ENCODE peak calls at places on chromosome 1, in eight cellular contexts. T, J, U, X, L, M, I and D are unnamed samples.

GRCh38 chr1:202553560-202554038 is 156.7 kb downstream of the SYT2 start:
- DNase-seq in T (no peak), J (no peak), U (no peak), X (peak; percentile 42), L (no peak), M (no peak), I (peak; percentile 79), D (no peak)

GRCh38 chr1:34113887-34114286 is 51.1 kb downstream of the CSMD2 start:
- DNase-seq in T (peak; percentile 25), J (no peak), U (peak; percentile 40), X (no peak), L (no peak), M (no peak), I (peak; percentile 36), D (no peak)

GRCh38 chr1:2429780-2430591 is 17.6 kb upstream of the PEX10 start:
- DNase-seq in T (peak; percentile 48), J (no peak), U (no peak), X (no peak), L (no peak), M (no peak), I (no peak), D (no peak)

GRCh38 chr1:28246427-28246832 is 10.5 kb downstream of the ATP5IF1 start:
- DNase-seq in T (peak; percentile 93), J (no peak), U (no peak), X (no peak), L (no peak), M (no peak), I (peak; percentile 72), D (peak; percentile 43)

GRCh38 chr1:183942933-183943693 is 94.4 kb downstream of the COLGALT2 start:
- DNase-seq in T (peak; percentile 87), J (no peak), U (no peak), X (peak; percentile 38), L (no peak), M (no peak), I (peak; percentile 93), D (no peak)

GRCh38 chr1:119784127-119784781 is 15.5 kb upstream of the HMGCS2 start:
- DNase-seq in T (peak; percentile 55), J (peak; percentile 61), U (no peak), X (no peak), L (no peak), M (peak; percentile 94), I (peak; percentile 92), D (peak; percentile 80)

GRCh38 chr1:87140831-87141540 is 187.7 kb upstream of the LMO4 start:
- DNase-seq in T (peak; percentile 83), J (no peak), U (no peak), X (no peak), L (no peak), M (no peak), I (no peak), D (no peak)

GRCh38 chr1:97243973-97244560 is 522.5 kb downstream of the PTBP2 start:
- DNase-seq in T (peak; percentile 45), J (no peak), U (no peak), X (no peak), L (no peak), M (no peak), I (peak; percentile 37), D (no peak)

GRCh38 chr1:108893141-108893530 is 16.4 kb downstream of the GPSM2 start:
- DNase-seq in T (peak; percentile 38), J (no peak), U (no peak), X (no peak), L (no peak), M (no peak), I (no peak), D (no peak)

GRCh38 chr1:54519709-54520108 is 28.3 kb upstream of the ACOT11 start:
- DNase-seq in T (no peak), J (no peak), U (peak; percentile 37), X (no peak), L (no peak), M (no peak), I (no peak), D (no peak)

GRCh38 chr1:219991511-219991810 is 54.8 kb downstream of the EPRS1 start:
- DNase-seq in T (no peak), J (no peak), U (no peak), X (no peak), L (no peak), M (no peak), I (no peak), D (no peak)

GRCh38 chr1:76080552-76081093 is 6.1 kb downstream of the ST6GALNAC3 start:
- DNase-seq in T (no peak), J (no peak), U (no peak), X (no peak), L (no peak), M (no peak), I (no peak), D (no peak)

GRCh38 chr1:50271968-50272578 is 151.2 kb downstream of the DMRTA2 start:
- DNase-seq in T (peak; percentile 6), J (peak; percentile 35), U (peak; percentile 73), X (peak; percentile 21), L (no peak), M (peak; percentile 60), I (no peak), D (no peak)

GRCh38 chr1:154865442-154866256 is 4.4 kb downstream of the KCNN3 start:
- DNase-seq in T (no peak), J (no peak), U (no peak), X (no peak), L (no peak), M (no peak), I (no peak), D (no peak)

GRCh38 chr1:154869351-154870116 is 547 bp downstream of the KCNN3 start:
- DNase-seq in T (no peak), J (peak; percentile 68), U (no peak), X (peak; percentile 87), L (no peak), M (peak; percentile 49), I (no peak), D (no peak)

GRCh38 chr1:154867841-154868610 is 2.1 kb downstream of the KCNN3 start:
- DNase-seq in T (no peak), J (no peak), U (no peak), X (no peak), L (no peak), M (peak; percentile 32), I (no peak), D (no peak)

GRCh38 chr1:154866257-154866994 is 3.7 kb downstream of the KCNN3 start:
- DNase-seq in T (no peak), J (no peak), U (no peak), X (no peak), L (no peak), M (peak; percentile 31), I (no peak), D (no peak)

DNA sequence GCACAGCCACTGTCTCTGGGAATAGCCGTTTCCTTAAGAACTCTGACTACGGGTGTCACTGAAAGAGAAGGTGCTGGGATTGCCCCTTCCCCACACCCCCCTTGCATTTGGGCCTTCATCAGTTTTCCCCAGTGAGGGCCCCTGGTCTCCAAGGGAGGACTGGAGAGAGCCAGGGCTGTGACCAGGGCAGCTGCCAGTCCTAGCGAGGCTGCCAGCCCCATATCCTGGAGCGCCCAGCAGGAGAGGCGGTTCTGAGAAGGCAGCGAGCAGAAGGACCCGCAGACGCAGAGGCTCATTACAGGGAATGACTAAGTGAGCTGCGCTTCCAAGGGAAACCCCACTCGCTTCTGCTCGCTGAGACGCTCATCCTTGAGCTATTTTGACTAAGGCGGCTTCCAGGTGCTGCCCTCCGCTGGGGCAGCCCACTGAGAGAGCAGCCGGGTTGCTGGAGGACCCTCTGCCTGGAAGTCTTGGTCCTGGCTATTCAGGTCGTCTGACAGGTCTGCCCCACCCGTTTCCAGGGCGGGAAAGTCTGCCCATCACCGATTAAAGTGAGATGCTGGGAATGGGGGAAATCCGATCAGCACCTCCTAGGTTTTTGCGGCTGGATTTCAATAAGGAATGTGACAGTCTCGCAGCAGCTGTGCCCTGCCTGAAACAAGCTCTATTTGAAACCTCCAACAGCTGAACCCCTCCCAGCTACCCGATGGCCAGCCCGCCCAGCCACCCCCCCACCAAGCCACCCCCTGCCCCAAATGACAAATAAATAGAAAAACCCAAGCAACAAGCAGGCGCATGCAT is 2.9 kb downstream of the KCNN3 start:
- DNase-seq in T (peak; percentile 73), J (no peak), U (no peak), X (no peak), L (no peak), M (peak; percentile 46), I (peak; percentile 27), D (no peak)
- TF ChIP-seq CTCF in T (no peak), J (no peak), U (no peak), X (no peak), L (no peak), M (no peak), I (no peak), D (no peak)

GRCh38 chr1:16900771-16901170 is 5.0 kb downstream of the RNU1-2 start:
- DNase-seq in T (no peak), J (no peak), U (no peak), X (no peak), L (no peak), M (no peak), I (no peak), D (no peak)
- TF ChIP-seq CTCF in T (peak; percentile 18), J (no peak), U (no peak), X (no peak), L (peak; percentile 36), M (no peak), I (peak; percentile 26), D (no peak)

DNA sequence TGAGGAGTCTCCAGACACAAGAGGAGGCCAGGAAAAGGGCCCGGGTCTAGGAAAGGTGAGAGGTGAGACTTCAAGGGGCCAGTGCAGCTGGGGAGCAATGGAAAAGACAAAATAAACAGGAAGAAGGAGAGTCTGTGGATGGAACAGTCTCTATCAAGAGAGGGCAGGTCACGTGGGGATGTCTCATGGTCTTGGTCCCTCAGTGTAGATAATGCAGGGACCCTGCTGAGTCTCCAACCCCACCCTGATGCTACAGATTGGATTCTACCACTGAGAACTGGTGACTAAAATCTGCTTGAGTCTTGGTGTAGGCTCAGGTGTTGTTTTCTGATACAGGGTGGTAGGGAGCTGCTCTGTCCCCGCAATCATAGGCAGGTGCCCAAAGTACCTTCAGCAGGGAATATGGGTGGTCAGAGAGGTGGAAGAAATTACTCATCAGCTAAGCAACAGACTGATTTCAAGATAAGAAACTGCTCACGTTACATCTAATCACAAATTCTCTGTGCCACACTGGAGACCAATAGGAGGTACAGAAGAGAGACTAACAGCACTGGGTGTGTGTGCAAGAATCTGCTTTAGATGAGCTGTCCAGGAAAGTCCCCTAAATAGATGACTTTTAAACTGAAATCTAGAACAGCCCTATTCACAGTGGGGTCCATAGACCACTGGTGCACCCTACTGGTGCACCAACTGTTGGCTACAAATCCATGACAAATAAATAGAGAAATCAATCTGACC is 101.5 kb upstream of the TLR5 start:
- DNase-seq in T (no peak), J (no peak), U (no peak), X (no peak), L (no peak), M (no peak), I (no peak), D (no peak)
- TF ChIP-seq CTCF in T (no peak), J (peak; percentile 59), U (no peak), X (no peak), L (peak; percentile 17), M (peak; percentile 22), I (peak; percentile 28), D (no peak)

GRCh38 chr1:205827623-205828022 is 14.6 kb upstream of the SLC41A1 start:
- DNase-seq in T (no peak), J (no peak), U (no peak), X (no peak), L (no peak), M (no peak), I (no peak), D (no peak)
- TF ChIP-seq CTCF in T (peak; percentile 5), J (no peak), U (no peak), X (no peak), L (no peak), M (no peak), I (no peak), D (no peak)

GRCh38 chr1:209611771-209612570 is 28.5 kb downstream of the CAMK1G start:
- DNase-seq in T (peak; percentile 63), J (no peak), U (peak; percentile 15), X (no peak), L (no peak), M (no peak), I (no peak), D (no peak)
- TF ChIP-seq CTCF in T (peak; percentile 23), J (no peak), U (peak; percentile 17), X (no peak), L (no peak), M (no peak), I (no peak), D (no peak)